ENCODE peak calls at places on chromosomes 5 and 9, in eight cellular contexts. One of them, this sample, is unnamed.

GRCh38 chr5:24635217-24635616 is 9.6 kb downstream of the CDH10 start:
- DNase-seq in SW 1271: no peak
- DNase-seq in GM23248: no peak
- DNase-seq in T47D: no peak
- DNase-seq in A549: no peak
- DNase-seq in stimulated activated CD4-positive, alpha-beta T cell treated with anti-CD3 and anti-CD28 coated beads, Interleukin-1b, Interleukin-23, amount 100 ng/mL, for 24 hours: no peak
- DNase-seq in ELR: no peak
- DNase-seq in astrocyte: no peak
- DNase-seq in this sample: no peak

GRCh38 chr9:114033397-114034103 is 44.5 kb downstream of the AMBP start:
- DNase-seq in SW 1271: no peak
- DNase-seq in GM23248: no peak
- DNase-seq in T47D: peak
- DNase-seq in A549: peak
- DNase-seq in stimulated activated CD4-positive, alpha-beta T cell treated with anti-CD3 and anti-CD28 coated beads, Interleukin-1b, Interleukin-23, amount 100 ng/mL, for 24 hours: no peak
- DNase-seq in ELR: peak
- DNase-seq in astrocyte: no peak
- DNase-seq in this sample: peak

GRCh38 chr5:97157689-97158088 is 15.3 kb upstream of the LIX1 start:
- DNase-seq in SW 1271: no peak
- DNase-seq in GM23248: no peak
- DNase-seq in T47D: no peak
- DNase-seq in A549: no peak
- DNase-seq in stimulated activated CD4-positive, alpha-beta T cell treated with anti-CD3 and anti-CD28 coated beads, Interleukin-1b, Interleukin-23, amount 100 ng/mL, for 24 hours: no peak
- DNase-seq in ELR: no peak
- DNase-seq in astrocyte: no peak
- DNase-seq in this sample: no peak

GRCh38 chr5:127785098-127785927 is 82.1 kb downstream of the CCDC192 start:
- DNase-seq in SW 1271: no peak
- DNase-seq in GM23248: peak
- DNase-seq in T47D: peak
- DNase-seq in A549: peak
- DNase-seq in stimulated activated CD4-positive, alpha-beta T cell treated with anti-CD3 and anti-CD28 coated beads, Interleukin-1b, Interleukin-23, amount 100 ng/mL, for 24 hours: no peak
- DNase-seq in ELR: peak
- DNase-seq in astrocyte: peak
- DNase-seq in this sample: no peak

GRCh38 chr5:38751103-38751502 is 94.7 kb upstream of the OSMR start:
- DNase-seq in SW 1271: no peak
- DNase-seq in GM23248: peak
- DNase-seq in T47D: peak
- DNase-seq in A549: no peak
- DNase-seq in stimulated activated CD4-positive, alpha-beta T cell treated with anti-CD3 and anti-CD28 coated beads, Interleukin-1b, Interleukin-23, amount 100 ng/mL, for 24 hours: no peak
- DNase-seq in ELR: peak
- DNase-seq in astrocyte: no peak
- DNase-seq in this sample: no peak

GRCh38 chr5:1315709-1316587 is 21.1 kb upstream of the TERT start:
- DNase-seq in SW 1271: no peak
- DNase-seq in GM23248: peak
- DNase-seq in T47D: peak
- DNase-seq in A549: peak
- DNase-seq in stimulated activated CD4-positive, alpha-beta T cell treated with anti-CD3 and anti-CD28 coated beads, Interleukin-1b, Interleukin-23, amount 100 ng/mL, for 24 hours: no peak
- DNase-seq in ELR: no peak
- DNase-seq in astrocyte: no peak
- DNase-seq in this sample: peak

GRCh38 chr5:67648201-67648671 is 451.6 kb upstream of the CD180 start:
- DNase-seq in SW 1271: no peak
- DNase-seq in GM23248: peak
- DNase-seq in T47D: peak
- DNase-seq in A549: no peak
- DNase-seq in stimulated activated CD4-positive, alpha-beta T cell treated with anti-CD3 and anti-CD28 coated beads, Interleukin-1b, Interleukin-23, amount 100 ng/mL, for 24 hours: no peak
- DNase-seq in ELR: no peak
- DNase-seq in astrocyte: peak
- DNase-seq in this sample: no peak

GRCh38 chr9:112878752-112879151 is 11.9 kb downstream of the SLC46A2 start:
- DNase-seq in SW 1271: no peak
- DNase-seq in GM23248: no peak
- DNase-seq in T47D: no peak
- DNase-seq in A549: no peak
- DNase-seq in stimulated activated CD4-positive, alpha-beta T cell treated with anti-CD3 and anti-CD28 coated beads, Interleukin-1b, Interleukin-23, amount 100 ng/mL, for 24 hours: no peak
- DNase-seq in ELR: no peak
- DNase-seq in astrocyte: no peak
- DNase-seq in this sample: no peak

GRCh38 chr5:169548315-169548714 is 35.3 kb upstream of the SPDL1 start:
- DNase-seq in SW 1271: peak
- DNase-seq in GM23248: peak
- DNase-seq in T47D: peak
- DNase-seq in A549: peak
- DNase-seq in stimulated activated CD4-positive, alpha-beta T cell treated with anti-CD3 and anti-CD28 coated beads, Interleukin-1b, Interleukin-23, amount 100 ng/mL, for 24 hours: no peak
- DNase-seq in ELR: peak
- DNase-seq in astrocyte: peak
- DNase-seq in this sample: peak

GRCh38 chr5:35339616-35340100 is 109.4 kb upstream of the PRLR start:
- DNase-seq in SW 1271: no peak
- DNase-seq in GM23248: no peak
- DNase-seq in T47D: no peak
- DNase-seq in A549: no peak
- DNase-seq in stimulated activated CD4-positive, alpha-beta T cell treated with anti-CD3 and anti-CD28 coated beads, Interleukin-1b, Interleukin-23, amount 100 ng/mL, for 24 hours: no peak
- DNase-seq in ELR: no peak
- DNase-seq in astrocyte: no peak
- DNase-seq in this sample: no peak

GRCh38 chr9:4027616-4028015 is 272.3 kb downstream of the GLIS3 start:
- DNase-seq in SW 1271: no peak
- DNase-seq in GM23248: no peak
- DNase-seq in T47D: no peak
- DNase-seq in A549: no peak
- DNase-seq in stimulated activated CD4-positive, alpha-beta T cell treated with anti-CD3 and anti-CD28 coated beads, Interleukin-1b, Interleukin-23, amount 100 ng/mL, for 24 hours: no peak
- DNase-seq in ELR: no peak
- DNase-seq in astrocyte: no peak
- DNase-seq in this sample: no peak

GRCh38 chr5:10046681-10047080 is 203.0 kb downstream of the ATPSCKMT start:
- DNase-seq in SW 1271: no peak
- DNase-seq in GM23248: no peak
- DNase-seq in T47D: no peak
- DNase-seq in A549: no peak
- DNase-seq in stimulated activated CD4-positive, alpha-beta T cell treated with anti-CD3 and anti-CD28 coated beads, Interleukin-1b, Interleukin-23, amount 100 ng/mL, for 24 hours: no peak
- DNase-seq in ELR: no peak
- DNase-seq in astrocyte: no peak
- DNase-seq in this sample: no peak

GRCh38 chr5:89584339-89584956 is 701.5 kb upstream of the MEF2C start:
- DNase-seq in SW 1271: peak
- DNase-seq in GM23248: peak
- DNase-seq in T47D: no peak
- DNase-seq in A549: no peak
- DNase-seq in stimulated activated CD4-positive, alpha-beta T cell treated with anti-CD3 and anti-CD28 coated beads, Interleukin-1b, Interleukin-23, amount 100 ng/mL, for 24 hours: no peak
- DNase-seq in ELR: peak
- DNase-seq in astrocyte: peak
- DNase-seq in this sample: no peak

GRCh38 chr5:150154618-150155134 is 969 bp downstream of the PDGFRB start:
- DNase-seq in SW 1271: no peak
- DNase-seq in GM23248: peak
- DNase-seq in T47D: no peak
- DNase-seq in A549: no peak
- DNase-seq in stimulated activated CD4-positive, alpha-beta T cell treated with anti-CD3 and anti-CD28 coated beads, Interleukin-1b, Interleukin-23, amount 100 ng/mL, for 24 hours: no peak
- DNase-seq in ELR: no peak
- DNase-seq in astrocyte: no peak
- DNase-seq in this sample: no peak

GRCh38 chr9:120402741-120403542 is 177.0 kb downstream of the CDK5RAP2 start:
- DNase-seq in SW 1271: peak
- DNase-seq in GM23248: peak
- DNase-seq in T47D: no peak
- DNase-seq in A549: peak
- DNase-seq in stimulated activated CD4-positive, alpha-beta T cell treated with anti-CD3 and anti-CD28 coated beads, Interleukin-1b, Interleukin-23, amount 100 ng/mL, for 24 hours: no peak
- DNase-seq in ELR: peak
- DNase-seq in astrocyte: peak
- DNase-seq in this sample: no peak

GRCh38 chr5:43301653-43302091 is 11.5 kb downstream of the HMGCS1 start:
- DNase-seq in SW 1271: no peak
- DNase-seq in GM23248: no peak
- DNase-seq in T47D: no peak
- DNase-seq in A549: no peak
- DNase-seq in stimulated activated CD4-positive, alpha-beta T cell treated with anti-CD3 and anti-CD28 coated beads, Interleukin-1b, Interleukin-23, amount 100 ng/mL, for 24 hours: no peak
- DNase-seq in ELR: no peak
- DNase-seq in astrocyte: no peak
- DNase-seq in this sample: no peak

GRCh38 chr9:134099123-134099761 is 31.4 kb upstream of the BRD3 start:
- DNase-seq in SW 1271: peak
- DNase-seq in GM23248: peak
- DNase-seq in T47D: peak
- DNase-seq in A549: peak
- DNase-seq in stimulated activated CD4-positive, alpha-beta T cell treated with anti-CD3 and anti-CD28 coated beads, Interleukin-1b, Interleukin-23, amount 100 ng/mL, for 24 hours: peak
- DNase-seq in ELR: peak
- DNase-seq in astrocyte: no peak
- DNase-seq in this sample: peak

GRCh38 chr5:132070460-132071337 is 2.9 kb upstream of the CSF2 start:
- DNase-seq in SW 1271: no peak
- DNase-seq in GM23248: peak
- DNase-seq in T47D: no peak
- DNase-seq in A549: no peak
- DNase-seq in stimulated activated CD4-positive, alpha-beta T cell treated with anti-CD3 and anti-CD28 coated beads, Interleukin-1b, Interleukin-23, amount 100 ng/mL, for 24 hours: peak
- DNase-seq in ELR: peak
- DNase-seq in astrocyte: peak
- DNase-seq in this sample: no peak

GRCh38 chr9:137971477-137972138 is 94.0 kb downstream of the CACNA1B start:
- DNase-seq in SW 1271: no peak
- DNase-seq in GM23248: no peak
- DNase-seq in T47D: no peak
- DNase-seq in A549: no peak
- DNase-seq in stimulated activated CD4-positive, alpha-beta T cell treated with anti-CD3 and anti-CD28 coated beads, Interleukin-1b, Interleukin-23, amount 100 ng/mL, for 24 hours: no peak
- DNase-seq in ELR: no peak
- DNase-seq in astrocyte: no peak
- DNase-seq in this sample: no peak

GRCh38 chr5:73896117-73896516 is 270.1 kb downstream of the ARHGEF28 start:
- DNase-seq in SW 1271: no peak
- DNase-seq in GM23248: no peak
- DNase-seq in T47D: no peak
- DNase-seq in A549: no peak
- DNase-seq in stimulated activated CD4-positive, alpha-beta T cell treated with anti-CD3 and anti-CD28 coated beads, Interleukin-1b, Interleukin-23, amount 100 ng/mL, for 24 hours: no peak
- DNase-seq in ELR: no peak
- DNase-seq in astrocyte: no peak
- DNase-seq in this sample: no peak

GRCh38 chr9:114442022-114442421 is 54.2 kb upstream of the AKNA start:
- DNase-seq in SW 1271: no peak
- DNase-seq in GM23248: no peak
- DNase-seq in T47D: no peak
- DNase-seq in A549: no peak
- DNase-seq in stimulated activated CD4-positive, alpha-beta T cell treated with anti-CD3 and anti-CD28 coated beads, Interleukin-1b, Interleukin-23, amount 100 ng/mL, for 24 hours: no peak
- DNase-seq in ELR: no peak
- DNase-seq in astrocyte: no peak
- DNase-seq in this sample: no peak

GRCh38 chr5:165397521-165397920 is 1892.1 kb downstream of the MAT2B start:
- DNase-seq in SW 1271: no peak
- DNase-seq in GM23248: no peak
- DNase-seq in T47D: peak
- DNase-seq in A549: no peak
- DNase-seq in stimulated activated CD4-positive, alpha-beta T cell treated with anti-CD3 and anti-CD28 coated beads, Interleukin-1b, Interleukin-23, amount 100 ng/mL, for 24 hours: no peak
- DNase-seq in ELR: no peak
- DNase-seq in astrocyte: no peak
- DNase-seq in this sample: no peak

GRCh38 chr9:72952914-72953313 is at the start of gene ALDH1A1:
- DNase-seq in SW 1271: no peak
- DNase-seq in GM23248: no peak
- DNase-seq in T47D: no peak
- DNase-seq in A549: peak
- DNase-seq in stimulated activated CD4-positive, alpha-beta T cell treated with anti-CD3 and anti-CD28 coated beads, Interleukin-1b, Interleukin-23, amount 100 ng/mL, for 24 hours: no peak
- DNase-seq in ELR: peak
- DNase-seq in astrocyte: no peak
- DNase-seq in this sample: peak

GRCh38 chr5:132775439-132776076 is 1.5 kb downstream of the SEPTIN8 start:
- DNase-seq in SW 1271: no peak
- DNase-seq in GM23248: peak
- DNase-seq in T47D: peak
- DNase-seq in A549: no peak
- DNase-seq in stimulated activated CD4-positive, alpha-beta T cell treated with anti-CD3 and anti-CD28 coated beads, Interleukin-1b, Interleukin-23, amount 100 ng/mL, for 24 hours: no peak
- DNase-seq in ELR: peak
- DNase-seq in astrocyte: peak
- DNase-seq in this sample: no peak

GRCh38 chr9:137240321-137240840 is 706 bp upstream of the TUBB4B start:
- DNase-seq in SW 1271: peak
- DNase-seq in GM23248: peak
- DNase-seq in T47D: peak
- DNase-seq in A549: peak
- DNase-seq in stimulated activated CD4-positive, alpha-beta T cell treated with anti-CD3 and anti-CD28 coated beads, Interleukin-1b, Interleukin-23, amount 100 ng/mL, for 24 hours: peak
- DNase-seq in ELR: peak
- DNase-seq in astrocyte: peak
- DNase-seq in this sample: no peak